ENCODE peak calls at places on chromosomes 16 and 17, in six cellular contexts. W, E, X, K, A and H are unnamed samples.

GRCh38 chr17:31903401-31903800 is 1.9 kb upstream of the UTP6 start:
- DNase-seq in W (no peak), E (no peak), X (no peak), K (no peak), A (no peak), H (no peak)

GRCh38 chr17:49696233-49696761 is 11.5 kb downstream of the SLC35B1 start:
- DNase-seq in W (no peak), E (no peak), X (no peak), K (no peak), A (peak; percentile 42), H (no peak)

GRCh38 chr17:55814377-55814776 is 63.5 kb downstream of the PCTP start:
- DNase-seq in W (peak; percentile 20), E (no peak), X (no peak), K (no peak), A (peak; percentile 39), H (peak; percentile 63)

GRCh38 chr17:38469875-38470274 is 41.6 kb downstream of the ARHGAP23 start:
- DNase-seq in W (no peak), E (no peak), X (no peak), K (no peak), A (no peak), H (no peak)

GRCh38 chr16:15770512-15770911 is 86.3 kb downstream of the MYH11 start:
- DNase-seq in W (no peak), E (no peak), X (peak; percentile 5), K (no peak), A (no peak), H (no peak)

GRCh38 chr16:17414421-17414820 is 56.3 kb downstream of the XYLT1 start:
- DNase-seq in W (no peak), E (no peak), X (no peak), K (no peak), A (no peak), H (no peak)

GRCh38 chr17:77897741-77898301 is 60.7 kb upstream of the TNRC6C start:
- DNase-seq in W (no peak), E (peak; percentile 2), X (peak; percentile 38), K (no peak), A (no peak), H (no peak)

GRCh38 chr17:41049110-41049509 is 2.0 kb upstream of the KRTAP2-1 start:
- DNase-seq in W (peak; percentile 19), E (no peak), X (no peak), K (no peak), A (no peak), H (no peak)

GRCh38 chr16:79801550-79802090 is 201.1 kb upstream of the MAF start:
- DNase-seq in W (no peak), E (no peak), X (no peak), K (no peak), A (no peak), H (no peak)

GRCh38 chr17:15255713-15256454 is 9.2 kb downstream of the PMP22 start:
- DNase-seq in W (no peak), E (no peak), X (peak; percentile 83), K (no peak), A (no peak), H (no peak)

GRCh38 chr16:81834868-81835267 is 55.8 kb downstream of the PLCG2 start:
- DNase-seq in W (no peak), E (peak; percentile 25), X (no peak), K (no peak), A (no peak), H (no peak)

GRCh38 chr16:11050954-11051353 is 106.6 kb downstream of the CLEC16A start:
- DNase-seq in W (no peak), E (peak; percentile 39), X (no peak), K (no peak), A (no peak), H (no peak)

GRCh38 chr17:288802-289356 is 63.7 kb downstream of the RPH3AL start:
- DNase-seq in W (no peak), E (peak; percentile 28), X (peak; percentile 19), K (no peak), A (no peak), H (peak; percentile 12)

GRCh38 chr17:75524971-75525805 is at the start of gene LLGL2:
- DNase-seq in W (peak; percentile 83), E (peak; percentile 81), X (peak; percentile 77), K (peak; percentile 37), A (peak; percentile 91), H (peak; percentile 72)

GRCh38 chr17:9238340-9239259 is 217.3 kb downstream of the NTN1 start:
- DNase-seq in W (no peak), E (peak; percentile 61), X (no peak), K (no peak), A (no peak), H (peak; percentile 28)

GRCh38 chr16:26371349-26371869 is 679.6 kb downstream of the HS3ST4 start:
- DNase-seq in W (no peak), E (no peak), X (no peak), K (no peak), A (no peak), H (no peak)

GRCh38 chr16:87127766-87128147 is 189.4 kb downstream of the C16orf95 start:
- DNase-seq in W (no peak), E (no peak), X (no peak), K (no peak), A (no peak), H (no peak)

GRCh38 chr16:24721830-24722238 is 7.6 kb upstream of the TNRC6A start:
- DNase-seq in W (no peak), E (no peak), X (no peak), K (no peak), A (no peak), H (no peak)

GRCh38 chr16:86925067-86925791 is 346.9 kb downstream of the FOXL1 start:
- DNase-seq in W (no peak), E (no peak), X (no peak), K (no peak), A (no peak), H (no peak)

GRCh38 chr17:78838574-78839005 is 2.0 kb downstream of the USP36 start:
- DNase-seq in W (no peak), E (no peak), X (peak; percentile 33), K (no peak), A (peak; percentile 70), H (no peak)

GRCh38 chr16:89401641-89402445 is 88.5 kb downstream of the ANKRD11 start:
- DNase-seq in W (no peak), E (no peak), X (peak; percentile 30), K (no peak), A (no peak), H (no peak)

GRCh38 chr16:12468552-12468951 is 335.1 kb downstream of the CPPED1 start:
- DNase-seq in W (no peak), E (peak; percentile 46), X (no peak), K (no peak), A (no peak), H (no peak)

GRCh38 chr16:2966043-2966802 is 2.1 kb downstream of the KREMEN2 start:
- DNase-seq in W (no peak), E (no peak), X (no peak), K (no peak), A (no peak), H (no peak)

GRCh38 chr16:2962334-2963073 is 1.6 kb upstream of the KREMEN2 start:
- DNase-seq in W (no peak), E (no peak), X (peak; percentile 53), K (no peak), A (no peak), H (no peak)

GRCh38 chr16:2963611-2964415 is at the start of gene KREMEN2:
- DNase-seq in W (peak; percentile 85), E (no peak), X (peak; percentile 51), K (no peak), A (no peak), H (no peak)

GRCh38 chr16:2963074-2963610 is 933 bp upstream of the KREMEN2 start:
- DNase-seq in W (no peak), E (no peak), X (no peak), K (no peak), A (no peak), H (no peak)

GRCh38 chr16:2964416-2965223 is 545 bp downstream of the KREMEN2 start:
- DNase-seq in W (peak; percentile 84), E (no peak), X (peak; percentile 58), K (no peak), A (no peak), H (no peak)
- H3K4me3 ChIP-seq in W (peak overlapping the region; percentile 51), E (peak overlapping the region; percentile 21), X (peak overlapping the region; percentile 53), K (peak overlapping the region; percentile 20), A (no peak overlapping the region), H (peak overlapping the region; percentile 45)

DNA sequence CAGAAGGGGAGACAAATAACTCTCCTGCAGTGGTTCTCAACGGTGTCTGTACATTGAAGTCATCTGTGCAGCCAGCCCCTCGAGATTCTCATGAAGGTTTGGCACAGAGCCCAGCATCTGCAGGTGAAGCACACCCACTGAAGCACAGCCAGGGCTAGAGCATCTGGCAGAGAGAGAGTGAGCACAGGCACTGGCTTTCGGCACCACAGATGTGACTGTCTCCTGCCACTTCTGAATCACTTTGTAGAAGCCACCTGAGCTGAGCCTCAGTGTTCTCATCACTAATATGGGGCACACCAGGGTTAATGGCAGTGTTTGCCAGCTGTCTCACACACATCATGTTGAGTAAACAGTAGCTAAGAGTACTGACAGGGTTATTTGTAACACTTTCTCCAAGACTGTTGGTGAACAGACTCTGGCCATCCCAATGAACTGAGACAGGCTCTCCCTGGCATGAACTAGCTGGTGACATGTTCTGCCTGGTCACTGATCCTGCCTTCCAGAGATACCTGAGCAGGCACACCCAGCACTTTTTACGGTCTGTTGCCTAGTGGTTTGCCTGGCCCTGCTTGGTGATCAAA is 10.9 kb downstream of the HSPB9 start:
- DNase-seq in W (no peak), E (no peak), X (no peak), K (no peak), A (peak; percentile 64), H (no peak)
- H3K4me1 ChIP-seq in W (peaks cover 37% of the 10 kb centered on the region), E (peaks cover 63% of the 10 kb centered on the region), X (peaks cover 88% of the 10 kb centered on the region), K (peaks cover 53% of the 10 kb centered on the region), A (peaks cover 76% of the 10 kb centered on the region), H (peaks cover 99% of the 10 kb centered on the region)

GRCh38 chr16:46801428-46802049 is 29.4 kb downstream of the C16orf87 start:
- DNase-seq in W (peak; percentile 37), E (no peak), X (no peak), K (no peak), A (no peak), H (no peak)
- TF ChIP-seq CTCF in W (peak; percentile 55), E (no peak), X (peak; percentile 54), K (peak; percentile 49), A (peak; percentile 46), H (peak; percentile 50)

GRCh38 chr16:1998852-1999801 is 9.4 kb downstream of the SYNGR3 start:
- DNase-seq in W (no peak), E (no peak), X (no peak), K (no peak), A (no peak), H (no peak)

GRCh38 chr16:1999866-2000514 is 9.6 kb downstream of the ZNF598 start:
- DNase-seq in W (no peak), E (no peak), X (peak; percentile 54), K (no peak), A (no peak), H (no peak)

GRCh38 chr16:2002406-2003230 is 7.0 kb downstream of the ZNF598 start:
- DNase-seq in W (no peak), E (no peak), X (peak; percentile 54), K (no peak), A (no peak), H (no peak)

GRCh38 chr16:2001456-2002355 is 7.9 kb downstream of the ZNF598 start:
- DNase-seq in W (no peak), E (no peak), X (peak; percentile 52), K (no peak), A (no peak), H (no peak)

DNA sequence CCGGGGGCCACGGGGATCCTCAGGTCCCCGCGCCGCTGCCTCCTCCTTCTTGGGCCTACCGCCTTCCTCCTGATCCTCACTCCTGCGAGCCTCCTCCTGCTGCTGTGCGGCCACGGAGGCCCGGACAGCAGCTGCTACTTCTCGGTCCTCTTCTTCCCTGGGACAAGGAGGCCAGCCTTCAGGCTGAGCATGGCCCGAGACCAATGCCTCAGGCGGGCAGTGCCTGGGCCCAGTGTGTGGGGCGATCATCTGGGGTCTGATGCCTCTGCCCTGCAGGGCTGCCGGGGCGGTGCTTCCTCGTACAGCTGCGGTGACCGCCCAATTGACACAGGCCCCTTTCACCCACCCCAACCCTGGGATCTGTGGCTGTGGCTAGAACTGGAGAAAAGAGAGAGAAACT is 8.6 kb downstream of the ZNF598 start:
- DNase-seq in W (no peak), E (no peak), X (no peak), K (no peak), A (no peak), H (no peak)
- H3K4me3 ChIP-seq in W (no peak overlapping the region), E (no peak overlapping the region), X (no peak overlapping the region), K (no peak overlapping the region), A (no peak overlapping the region), H (no peak overlapping the region)